ENCODE peak calls at places on chromosomes 5 and 9, in five cellular contexts. One of them, this sample, is unnamed.

GRCh38 chr9:95366731-95367325 is 49.3 kb upstream of the FANCC start:
- DNase-seq in tibial nerve: no peak
- DNase-seq in hepatocyte: no peak
- DNase-seq in OCI-LY7: no peak
- DNase-seq in transverse colon: no peak
- DNase-seq in this sample: peak

GRCh38 chr9:80285325-80285724 is 713.6 kb downstream of the TLE4 start:
- DNase-seq in tibial nerve: peak
- DNase-seq in hepatocyte: peak
- DNase-seq in OCI-LY7: no peak
- DNase-seq in transverse colon: no peak
- DNase-seq in this sample: peak

GRCh38 chr5:427415-428087 is 15.4 kb upstream of the EXOC3 start:
- DNase-seq in tibial nerve: no peak
- DNase-seq in hepatocyte: no peak
- DNase-seq in OCI-LY7: no peak
- DNase-seq in transverse colon: no peak
- DNase-seq in this sample: no peak

GRCh38 chr5:179599100-179599499 is 24.4 kb downstream of the HNRNPH1 start:
- DNase-seq in tibial nerve: no peak
- DNase-seq in hepatocyte: no peak
- DNase-seq in OCI-LY7: no peak
- DNase-seq in transverse colon: no peak
- DNase-seq in this sample: no peak

GRCh38 chr9:88319936-88320747 is 68.1 kb upstream of the SPIN1 start:
- DNase-seq in tibial nerve: no peak
- DNase-seq in hepatocyte: no peak
- DNase-seq in OCI-LY7: no peak
- DNase-seq in transverse colon: no peak
- DNase-seq in this sample: no peak

GRCh38 chr9:131666779-131667178 is 73.1 kb downstream of the RAPGEF1 start:
- DNase-seq in tibial nerve: no peak
- DNase-seq in hepatocyte: no peak
- DNase-seq in OCI-LY7: no peak
- DNase-seq in transverse colon: no peak
- DNase-seq in this sample: no peak

GRCh38 chr5:177372534-177372896 is 11.7 kb upstream of the SLC34A1 start:
- DNase-seq in tibial nerve: no peak
- DNase-seq in hepatocyte: no peak
- DNase-seq in OCI-LY7: no peak
- DNase-seq in transverse colon: no peak
- DNase-seq in this sample: no peak

GRCh38 chr9:116842658-116843057 is 155.6 kb downstream of the TRIM32 start:
- DNase-seq in tibial nerve: no peak
- DNase-seq in hepatocyte: no peak
- DNase-seq in OCI-LY7: no peak
- DNase-seq in transverse colon: no peak
- DNase-seq in this sample: peak

DNA sequence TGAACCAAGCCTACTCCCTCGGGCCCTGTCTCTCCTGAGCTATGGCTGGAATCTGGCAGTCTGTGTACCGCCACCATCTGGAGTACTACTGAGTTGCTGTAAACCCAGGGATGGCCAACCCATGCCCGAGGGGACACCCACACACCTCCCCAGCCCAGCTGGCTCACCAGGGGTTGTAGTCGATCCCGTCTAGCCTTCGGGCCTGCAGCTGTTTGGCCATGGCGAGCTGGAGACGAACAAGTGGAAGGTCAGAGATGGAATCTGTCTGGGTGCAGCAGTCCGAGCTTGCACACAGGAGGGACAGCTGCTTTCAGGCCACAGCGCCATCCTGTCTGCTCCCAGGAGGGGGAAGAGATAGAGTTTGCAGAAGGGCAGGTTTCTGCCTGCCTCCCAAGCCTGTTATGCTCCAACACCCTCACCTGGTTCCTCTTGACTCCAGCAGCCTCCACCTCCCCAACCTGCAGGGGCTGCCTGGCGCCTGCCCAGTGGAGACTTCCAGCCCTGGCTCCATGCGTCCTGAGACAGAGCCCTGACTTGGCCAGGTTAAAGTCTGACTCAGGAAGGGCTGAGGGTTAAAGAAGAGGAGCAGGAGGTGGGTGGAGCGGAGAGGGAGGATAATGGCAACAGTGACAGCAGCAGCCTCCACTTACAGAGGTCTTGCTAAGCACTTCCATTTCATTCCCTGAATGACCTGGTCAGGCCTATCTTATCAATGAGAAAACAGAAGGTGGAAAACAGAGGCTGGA is 15.8 kb upstream of the SPOUT1 start:
- DNase-seq in tibial nerve: no peak
- DNase-seq in hepatocyte: peak
- DNase-seq in OCI-LY7: no peak
- DNase-seq in transverse colon: no peak
- DNase-seq in this sample: peak
- TF ChIP-seq CTCF in tibial nerve: no peak
- TF ChIP-seq CTCF in hepatocyte: no peak
- TF ChIP-seq CTCF in OCI-LY7: peak
- TF ChIP-seq CTCF in transverse colon: no peak
- TF ChIP-seq CTCF in this sample: peak

DNA sequence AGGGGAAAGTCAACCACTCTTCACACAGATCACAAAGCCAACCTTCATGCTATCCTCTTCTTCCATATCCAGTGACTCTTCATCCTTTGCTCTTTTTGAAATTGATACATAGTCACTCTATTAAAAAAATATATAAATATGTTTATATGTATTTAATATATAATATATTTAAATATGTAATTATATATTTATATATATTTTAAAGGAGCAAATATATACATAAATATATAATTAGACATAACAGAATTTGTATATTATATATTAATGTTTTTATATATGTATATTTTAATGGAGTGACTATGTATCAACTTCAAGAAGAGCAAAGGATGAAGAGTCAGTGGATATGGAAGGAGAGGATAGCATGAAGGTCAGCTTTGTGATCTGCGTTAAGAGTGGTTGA is 374.9 kb downstream of the CDH9 start:
- DNase-seq in tibial nerve: no peak
- DNase-seq in hepatocyte: no peak
- DNase-seq in OCI-LY7: no peak
- DNase-seq in transverse colon: no peak
- DNase-seq in this sample: no peak
- TF ChIP-seq CTCF in tibial nerve: no peak
- TF ChIP-seq CTCF in hepatocyte: no peak
- TF ChIP-seq CTCF in OCI-LY7: no peak
- TF ChIP-seq CTCF in transverse colon: no peak
- TF ChIP-seq CTCF in this sample: no peak

GRCh38 chr9:133306242-133307194 is 29.5 kb downstream of the SURF6 start:
- DNase-seq in tibial nerve: no peak
- DNase-seq in hepatocyte: no peak
- DNase-seq in OCI-LY7: no peak
- DNase-seq in transverse colon: no peak
- DNase-seq in this sample: no peak

GRCh38 chr9:133304158-133304470 is 29.1 kb upstream of the ABO start:
- DNase-seq in tibial nerve: no peak
- DNase-seq in hepatocyte: no peak
- DNase-seq in OCI-LY7: no peak
- DNase-seq in transverse colon: no peak
- DNase-seq in this sample: no peak

GRCh38 chr9:133305731-133306130 is 30.3 kb downstream of the SURF6 start:
- DNase-seq in tibial nerve: no peak
- DNase-seq in hepatocyte: no peak
- DNase-seq in OCI-LY7: no peak
- DNase-seq in transverse colon: no peak
- DNase-seq in this sample: no peak

GRCh38 chr9:133303266-133304157 is 28.5 kb upstream of the ABO start:
- DNase-seq in tibial nerve: no peak
- DNase-seq in hepatocyte: no peak
- DNase-seq in OCI-LY7: no peak
- DNase-seq in transverse colon: no peak
- DNase-seq in this sample: no peak

DNA sequence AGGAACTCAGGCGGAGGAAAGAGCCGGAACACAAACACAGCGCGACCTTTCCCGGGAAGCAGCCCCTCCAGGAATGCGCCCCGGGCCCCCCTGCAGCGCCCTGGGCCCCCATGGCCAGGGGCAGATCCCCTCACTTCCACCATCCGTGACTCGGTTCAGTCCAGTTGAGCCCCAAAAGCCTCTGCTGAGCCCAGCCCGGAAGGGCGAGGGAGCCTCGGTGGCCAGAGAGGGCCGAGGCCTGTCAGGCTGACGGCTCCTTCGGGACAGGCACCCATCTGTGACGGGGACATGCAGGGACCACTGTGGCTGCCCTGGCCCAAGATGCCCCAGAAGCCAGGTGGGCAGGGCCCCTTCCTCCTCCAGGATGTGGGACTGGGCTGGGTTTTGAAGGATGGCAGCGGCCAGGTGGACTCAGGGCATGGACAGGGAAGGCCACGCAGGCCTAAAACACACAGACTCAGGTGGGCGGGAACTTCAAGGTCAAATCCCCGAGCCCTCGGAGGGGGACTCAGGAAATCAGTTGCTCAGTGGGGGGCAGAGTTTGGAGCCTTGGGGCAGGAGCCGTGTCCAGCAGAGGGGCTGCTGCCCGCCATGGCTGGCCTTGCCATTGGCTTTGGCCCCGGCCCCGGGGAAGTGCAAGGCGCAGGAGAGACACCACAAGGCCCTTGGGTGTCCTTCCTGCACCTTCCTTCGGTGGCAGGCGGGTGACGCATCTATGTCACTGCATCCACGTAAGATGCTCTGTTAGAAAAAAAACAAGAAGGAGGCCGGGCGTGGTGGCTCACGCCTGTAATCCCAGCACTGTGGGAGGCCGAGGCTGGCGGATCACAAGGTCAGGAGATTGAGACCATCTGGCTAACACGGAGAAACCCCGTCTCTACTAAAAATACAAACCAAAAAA is 29.7 kb upstream of the ABO start:
- DNase-seq in tibial nerve: no peak
- DNase-seq in hepatocyte: no peak
- DNase-seq in OCI-LY7: no peak
- DNase-seq in transverse colon: no peak
- DNase-seq in this sample: no peak
- TF ChIP-seq CTCF in tibial nerve: no peak
- TF ChIP-seq CTCF in hepatocyte: no peak
- TF ChIP-seq CTCF in OCI-LY7: no peak
- TF ChIP-seq CTCF in transverse colon: no peak
- TF ChIP-seq CTCF in this sample: no peak

GRCh38 chr5:42908086-42908485 is 96.4 kb upstream of the SELENOP start:
- DNase-seq in tibial nerve: no peak
- DNase-seq in hepatocyte: no peak
- DNase-seq in OCI-LY7: no peak
- DNase-seq in transverse colon: no peak
- DNase-seq in this sample: no peak

GRCh38 chr5:42908509-42909488 is 97.1 kb upstream of the SELENOP start:
- DNase-seq in tibial nerve: peak
- DNase-seq in hepatocyte: peak
- DNase-seq in OCI-LY7: peak
- DNase-seq in transverse colon: peak
- DNase-seq in this sample: peak

GRCh38 chr5:42915306-42915866 is 103.7 kb upstream of the SELENOP start:
- DNase-seq in tibial nerve: no peak
- DNase-seq in hepatocyte: no peak
- DNase-seq in OCI-LY7: no peak
- DNase-seq in transverse colon: no peak
- DNase-seq in this sample: no peak

GRCh38 chr5:42912184-42912766 is 100.6 kb upstream of the SELENOP start:
- DNase-seq in tibial nerve: peak
- DNase-seq in hepatocyte: no peak
- DNase-seq in OCI-LY7: peak
- DNase-seq in transverse colon: no peak
- DNase-seq in this sample: no peak
- TF ChIP-seq CTCF in tibial nerve: peak
- TF ChIP-seq CTCF in hepatocyte: peak
- TF ChIP-seq CTCF in OCI-LY7: peak
- TF ChIP-seq CTCF in transverse colon: peak
- TF ChIP-seq CTCF in this sample: peak

This sample was measured in endodermal cell.